ENCODE peak calls at places on chromosome 20, in nine cellular contexts. C is mucosa of descending colon, A is breast epithelium, S is IMR-90, J is K562, I is MM.1S, Z is heart left ventricle, O is fibroblast of lung, G is RWPE2. E is an unnamed sample.
A peak's percentile ranks its signal among the peaks of the same experiment; 100 is the strongest.

GRCh38 chr20:50387996-50388332 is 122.2 kb upstream of the PTPN1 start:
- DNase-seq in O (no peak), I (no peak), Z (no peak), S (no peak), J (no peak), G (no peak), A (no peak), C (no peak), E (no peak)

GRCh38 chr20:93641-94040 is 6.2 kb downstream of the DEFB125 start:
- DNase-seq in I (no peak), S (no peak), O (no peak), J (no peak), G (no peak), Z (no peak), A (no peak), C (no peak), E (no peak)

GRCh38 chr20:2746636-2747265 is 53.7 kb downstream of the CPXM1 start:
- DNase-seq in A (no peak), S (no peak), G (no peak), Z (no peak), O (no peak), J (no peak), C (no peak), I (no peak), E (no peak)

GRCh38 chr20:17674722-17675518 is 7.1 kb downstream of the RRBP1 start:
- DNase-seq in S (peak; percentile 67), I (no peak), O (peak; percentile 76), C (no peak), A (no peak), G (peak; percentile 23), J (no peak), Z (no peak), E (no peak)

GRCh38 chr20:48761023-48761785 is 66.6 kb downstream of the PREX1 start:
- DNase-seq in O (no peak), J (no peak), C (peak; percentile 40), Z (peak; percentile 47), I (no peak), S (no peak), G (no peak), A (no peak), E (no peak)

GRCh38 chr20:43190332-43190953 is 737 bp upstream of the PTPRT start:
- DNase-seq in G (no peak), Z (no peak), O (no peak), A (no peak), S (no peak), J (no peak), C (no peak), I (no peak), E (no peak)

GRCh38 chr20:25005661-25006060 is 13.1 kb upstream of the APMAP start:
- DNase-seq in I (no peak), O (no peak), G (no peak), A (peak; percentile 16), J (no peak), C (no peak), Z (no peak), S (no peak), E (no peak)

GRCh38 chr20:10034717-10035571 is at the start of gene ANKEF1:
- DNase-seq in A (peak; percentile 42), O (peak; percentile 62), Z (peak; percentile 72), J (peak; percentile 74), G (peak; percentile 89), C (peak; percentile 92), S (peak; percentile 2), I (peak; percentile 89), E (peak; percentile 88)

GRCh38 chr20:50729925-50730764 is 1.2 kb upstream of the PARD6B start:
- DNase-seq in Z (no peak), C (peak; percentile 41), G (peak; percentile 73), S (no peak), J (peak; percentile 25), I (no peak), A (peak; percentile 27), O (peak; percentile 33), E (no peak)

GRCh38 chr20:4401601-4402000 is 320.1 kb upstream of the PRND start:
- DNase-seq in O (peak; percentile 82), I (no peak), A (no peak), G (no peak), C (no peak), S (peak; percentile 68), J (no peak), Z (no peak), E (no peak)

GRCh38 chr20:35523298-35523888 is 6.1 kb downstream of the C20orf173 start:
- DNase-seq in C (no peak), J (peak; percentile 66), Z (no peak), A (no peak), O (no peak), S (no peak), I (no peak), G (no peak), E (peak; percentile 24)

GRCh38 chr20:2713285-2713684 is 20.7 kb downstream of the EBF4 start:
- DNase-seq in J (no peak), C (no peak), G (no peak), I (no peak), A (no peak), O (no peak), Z (no peak), S (no peak), E (no peak)

GRCh38 chr20:9615766-9616454 is 101.5 kb downstream of the LAMP5 start:
- DNase-seq in G (no peak), I (peak; percentile 92), Z (no peak), O (no peak), S (no peak), J (no peak), C (peak; percentile 9), A (no peak), E (no peak)

GRCh38 chr20:44832724-44833123 is 22.4 kb upstream of the RIMS4 start:
- DNase-seq in Z (no peak), C (no peak), J (no peak), S (no peak), A (no peak), G (no peak), I (no peak), O (no peak), E (no peak)

GRCh38 chr20:15627501-15627903 is 945.7 kb downstream of the KIF16B start:
- DNase-seq in A (no peak), C (no peak), G (no peak), Z (no peak), S (no peak), J (no peak), O (no peak), I (no peak), E (no peak)
- H3K9me3 ChIP-seq in A (no peaks in the 10 kb centered on the region), C (no peaks in the 10 kb centered on the region), G (no peaks in the 10 kb centered on the region), Z (no peaks in the 10 kb centered on the region), S (no peaks in the 10 kb centered on the region), J (no peaks in the 10 kb centered on the region), O (no peaks in the 10 kb centered on the region), I (no peaks in the 10 kb centered on the region), E (peaks cover 3% of the 10 kb centered on the region)

DNA sequence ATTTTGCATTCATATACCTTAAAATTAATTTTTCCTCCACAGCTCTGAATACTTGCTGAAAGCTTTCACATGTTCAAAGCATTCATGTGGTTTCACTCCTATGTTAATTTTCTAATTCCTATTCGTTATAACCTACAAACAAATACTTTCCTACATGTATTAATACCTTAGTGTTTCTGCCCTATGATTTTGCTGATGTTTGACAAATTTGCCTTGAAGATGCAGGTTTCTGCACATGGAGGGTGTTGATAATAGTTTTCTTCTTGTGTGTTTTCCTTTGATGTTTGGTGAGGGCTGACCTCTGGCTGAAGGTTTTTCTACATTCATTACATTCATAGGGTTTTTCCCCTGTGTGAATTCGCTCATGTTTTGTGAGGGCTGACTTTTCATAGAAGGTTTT is 49.3 kb upstream of the ELMO2 start:
- DNase-seq in S (no peak), O (no peak), C (no peak), G (no peak), I (no peak), Z (no peak), A (no peak), J (no peak), E (no peak)
- H3K9me3 ChIP-seq in S (peaks cover 3% of the 10 kb centered on the region), O (no peaks in the 10 kb centered on the region), C (no peaks in the 10 kb centered on the region), G (peaks cover 6% of the 10 kb centered on the region), I (no peaks in the 10 kb centered on the region), Z (peaks cover 9% of the 10 kb centered on the region), A (peaks cover 5% of the 10 kb centered on the region), J (no peaks in the 10 kb centered on the region), E (peaks cover 15% of the 10 kb centered on the region)

GRCh38 chr20:38354227-38354626 is 7.9 kb downstream of the LBP start:
- DNase-seq in G (no peak), Z (no peak), A (no peak), S (no peak), J (no peak), C (no peak), O (no peak), I (no peak), E (no peak)
- H3K9me3 ChIP-seq in G (no peaks in the 10 kb centered on the region), Z (no peaks in the 10 kb centered on the region), A (no peaks in the 10 kb centered on the region), S (no peaks in the 10 kb centered on the region), J (no peaks in the 10 kb centered on the region), C (no peaks in the 10 kb centered on the region), O (no peaks in the 10 kb centered on the region), I (no peaks in the 10 kb centered on the region), E (no peaks in the 10 kb centered on the region)

GRCh38 chr20:30815577-30816181 is 441.8 kb upstream of the DEFB115 start:
- DNase-seq in S (no peak), J (no peak), Z (no peak), I (no peak), O (no peak), C (no peak), G (peak; percentile 89), A (no peak), E (no peak)

GRCh38 chr20:30816182-30816645 is 441.2 kb upstream of the DEFB115 start:
- DNase-seq in I (no peak), C (no peak), A (no peak), J (peak; percentile 67), O (peak; percentile 7), G (peak; percentile 92), S (no peak), Z (peak; percentile 47), E (no peak)

GRCh38 chr20:30811896-30812671 is 445.4 kb upstream of the DEFB115 start:
- DNase-seq in C (peak; percentile 14), I (no peak), A (no peak), J (peak; percentile 65), S (peak; percentile 49), O (peak; percentile 49), Z (peak; percentile 47), G (peak; percentile 85), E (peak; percentile 54)

GRCh38 chr20:30812739-30813411 is 444.6 kb upstream of the DEFB115 start:
- DNase-seq in S (no peak), Z (no peak), J (no peak), G (peak; percentile 86), O (no peak), C (no peak), I (no peak), A (no peak), E (no peak)
- H3K9me3 ChIP-seq in S (peaks cover 27% of the 10 kb centered on the region), Z (no peaks in the 10 kb centered on the region), J (no peaks in the 10 kb centered on the region), G (peaks cover 6% of the 10 kb centered on the region), O (no peaks in the 10 kb centered on the region), C (peaks cover 41% of the 10 kb centered on the region), I (no peaks in the 10 kb centered on the region), A (peaks cover 24% of the 10 kb centered on the region), E (no peaks in the 10 kb centered on the region)

DNA sequence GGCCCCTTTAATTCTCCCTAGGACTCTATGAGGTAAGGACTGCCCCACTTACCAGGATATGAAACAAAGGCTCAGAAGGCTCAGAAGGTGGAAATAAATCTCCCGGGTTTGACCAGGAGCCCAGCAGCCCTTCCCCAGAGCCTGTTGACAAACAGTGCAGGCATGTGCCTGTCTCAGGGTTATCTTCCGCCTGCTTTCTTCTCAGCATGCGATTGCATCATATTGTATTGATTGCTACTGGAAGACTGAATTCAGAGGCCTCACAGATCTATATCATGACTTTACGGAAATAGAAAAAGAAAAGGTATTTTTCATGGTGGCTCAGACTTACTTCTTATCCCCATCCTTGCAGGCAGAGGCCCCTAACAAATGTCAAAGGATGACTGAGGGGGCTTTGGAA is 92.7 kb downstream of the PHACTR3 start:
- DNase-seq in A (no peak), C (no peak), G (no peak), O (no peak), Z (no peak), S (no peak), I (no peak), J (no peak), E (no peak)
- H3K9me3 ChIP-seq in A (no peaks in the 10 kb centered on the region), C (no peaks in the 10 kb centered on the region), G (no peaks in the 10 kb centered on the region), O (no peaks in the 10 kb centered on the region), Z (no peaks in the 10 kb centered on the region), S (peaks cover 18% of the 10 kb centered on the region), I (no peaks in the 10 kb centered on the region), J (no peaks in the 10 kb centered on the region), E (no peaks in the 10 kb centered on the region)

E was measured in WERI-Rb-1.